ENCODE peak calls at places on chromosome 13, in six cellular contexts. One of them, this sample, is unnamed.

GRCh38 chr13:64925727-64926126 is 2304.4 kb downstream of the PCDH9 start:
- DNase-seq in H1: no peak
- DNase-seq in mesenchymal stem cell: no peak
- DNase-seq in trophoblast cell: no peak
- DNase-seq in IMR-90: no peak
- DNase-seq in H9: no peak
- DNase-seq in this sample: no peak

GRCh38 chr13:48155850-48156249 is 60.9 kb upstream of the MED4 start:
- DNase-seq in trophoblast cell: peak; percentile 62
- DNase-seq in H1: no peak
- DNase-seq in IMR-90: peak; percentile 33
- DNase-seq in H9: no peak
- DNase-seq in mesenchymal stem cell: peak; percentile 45
- DNase-seq in this sample: no peak

GRCh38 chr13:113324336-113324882 is 27.4 kb downstream of the LAMP1 start:
- DNase-seq in trophoblast cell: no peak
- DNase-seq in mesenchymal stem cell: no peak
- DNase-seq in H9: no peak
- DNase-seq in H1: no peak
- DNase-seq in IMR-90: no peak
- DNase-seq in this sample: no peak

GRCh38 chr13:48110930-48111721 is 16.2 kb upstream of the MED4 start:
- DNase-seq in mesenchymal stem cell: no peak
- DNase-seq in H9: no peak
- DNase-seq in trophoblast cell: peak; percentile 69
- DNase-seq in H1: no peak
- DNase-seq in IMR-90: no peak
- DNase-seq in this sample: no peak

GRCh38 chr13:35392768-35393167 is 83.7 kb downstream of the MAB21L1 start:
- DNase-seq in H1: no peak
- DNase-seq in H9: no peak
- DNase-seq in trophoblast cell: no peak
- DNase-seq in IMR-90: no peak
- DNase-seq in mesenchymal stem cell: no peak
- DNase-seq in this sample: no peak

GRCh38 chr13:26300140-26300539 is 46.2 kb downstream of the CDK8 start:
- DNase-seq in IMR-90: peak; percentile 86
- DNase-seq in mesenchymal stem cell: peak; percentile 66
- DNase-seq in H9: no peak
- DNase-seq in H1: no peak
- DNase-seq in trophoblast cell: no peak
- DNase-seq in this sample: no peak

GRCh38 chr13:24502567-24503375 is 9.8 kb downstream of the PARP4 start:
- DNase-seq in H9: no peak
- DNase-seq in mesenchymal stem cell: peak; percentile 69
- DNase-seq in H1: no peak
- DNase-seq in IMR-90: peak; percentile 53
- DNase-seq in trophoblast cell: peak; percentile 8
- DNase-seq in this sample: peak; percentile 24

GRCh38 chr13:104321756-104322155 is 1255.5 kb upstream of the SLC10A2 start:
- DNase-seq in H1: no peak
- DNase-seq in H9: no peak
- DNase-seq in trophoblast cell: no peak
- DNase-seq in mesenchymal stem cell: no peak
- DNase-seq in IMR-90: no peak
- DNase-seq in this sample: no peak

GRCh38 chr13:28313579-28313978 is 175.2 kb downstream of the PAN3 start:
- DNase-seq in mesenchymal stem cell: peak; percentile 36
- DNase-seq in IMR-90: peak; percentile 57
- DNase-seq in H9: no peak
- DNase-seq in trophoblast cell: peak; percentile 24
- DNase-seq in H1: no peak
- DNase-seq in this sample: no peak

GRCh38 chr13:20703785-20704458 is 423 bp downstream of the IL17D start:
- DNase-seq in IMR-90: peak; percentile 82
- DNase-seq in trophoblast cell: peak; percentile 95
- DNase-seq in H9: peak; percentile 83
- DNase-seq in H1: peak; percentile 83
- DNase-seq in mesenchymal stem cell: peak; percentile 81
- DNase-seq in this sample: peak; percentile 67

GRCh38 chr13:92315265-92315664 is 911.3 kb upstream of the GPC6 start:
- DNase-seq in IMR-90: no peak
- DNase-seq in trophoblast cell: no peak
- DNase-seq in mesenchymal stem cell: peak; percentile 4
- DNase-seq in H1: no peak
- DNase-seq in H9: no peak
- DNase-seq in this sample: no peak

GRCh38 chr13:49346460-49346859 is 97.4 kb downstream of the CAB39L start:
- DNase-seq in trophoblast cell: no peak
- DNase-seq in H9: no peak
- DNase-seq in H1: no peak
- DNase-seq in IMR-90: no peak
- DNase-seq in mesenchymal stem cell: no peak
- DNase-seq in this sample: no peak

GRCh38 chr13:93226623-93227279 is at the start of gene GPC6:
- DNase-seq in IMR-90: peak; percentile 95
- DNase-seq in H1: no peak
- DNase-seq in trophoblast cell: no peak
- DNase-seq in H9: peak; percentile 61
- DNase-seq in mesenchymal stem cell: peak; percentile 96
- DNase-seq in this sample: peak; percentile 89

GRCh38 chr13:52003551-52003950 is 7.7 kb downstream of the ATP7B start:
- DNase-seq in mesenchymal stem cell: no peak
- DNase-seq in H1: no peak
- DNase-seq in trophoblast cell: no peak
- DNase-seq in H9: peak; percentile 56
- DNase-seq in IMR-90: no peak
- DNase-seq in this sample: no peak

GRCh38 chr13:60691268-60691667 is 294.2 kb downstream of the TDRD3 start:
- DNase-seq in H9: no peak
- DNase-seq in trophoblast cell: no peak
- DNase-seq in IMR-90: no peak
- DNase-seq in mesenchymal stem cell: no peak
- DNase-seq in H1: no peak
- DNase-seq in this sample: no peak

GRCh38 chr13:60689076-60689475 is 292.1 kb downstream of the TDRD3 start:
- DNase-seq in H1: no peak
- DNase-seq in trophoblast cell: no peak
- DNase-seq in mesenchymal stem cell: no peak
- DNase-seq in IMR-90: no peak
- DNase-seq in H9: no peak
- DNase-seq in this sample: no peak

GRCh38 chr13:60696602-60697001 is 299.6 kb downstream of the TDRD3 start:
- DNase-seq in H1: no peak
- DNase-seq in H9: no peak
- DNase-seq in mesenchymal stem cell: no peak
- DNase-seq in trophoblast cell: no peak
- DNase-seq in IMR-90: no peak
- DNase-seq in this sample: no peak

GRCh38 chr13:60689571-60689970 is 292.6 kb downstream of the TDRD3 start:
- DNase-seq in mesenchymal stem cell: no peak
- DNase-seq in H1: no peak
- DNase-seq in H9: no peak
- DNase-seq in trophoblast cell: no peak
- DNase-seq in IMR-90: no peak
- DNase-seq in this sample: no peak

GRCh38 chr13:60690607-60691006 is 293.6 kb downstream of the TDRD3 start:
- DNase-seq in mesenchymal stem cell: no peak
- DNase-seq in H1: no peak
- DNase-seq in trophoblast cell: no peak
- DNase-seq in IMR-90: no peak
- DNase-seq in H9: no peak
- DNase-seq in this sample: no peak
- H2AFZ ChIP-seq in mesenchymal stem cell: no peak overlapping the region
- H2AFZ ChIP-seq in H1: no peak overlapping the region
- H2AFZ ChIP-seq in trophoblast cell: no peak overlapping the region
- H2AFZ ChIP-seq in IMR-90: no peak overlapping the region
- H2AFZ ChIP-seq in H9: no peak overlapping the region
- H2AFZ ChIP-seq in this sample: no peak overlapping the region

GRCh38 chr13:70394149-70394548 is 285.9 kb upstream of the KLHL1 start:
- DNase-seq in IMR-90: no peak
- DNase-seq in H9: no peak
- DNase-seq in H1: no peak
- DNase-seq in trophoblast cell: no peak
- DNase-seq in mesenchymal stem cell: no peak
- DNase-seq in this sample: no peak
- H3K18ac ChIP-seq in IMR-90: no peak overlapping the region
- H3K18ac ChIP-seq in H9: no peak overlapping the region
- H3K18ac ChIP-seq in H1: no peak overlapping the region
- H3K18ac ChIP-seq in trophoblast cell: no peak overlapping the region
- H3K18ac ChIP-seq in mesenchymal stem cell: no peak overlapping the region
- H3K18ac ChIP-seq in this sample: no peak overlapping the region

GRCh38 chr13:45966715-45967114 is 85.8 kb downstream of the ZC3H13 start:
- DNase-seq in H9: no peak
- DNase-seq in H1: no peak
- DNase-seq in mesenchymal stem cell: no peak
- DNase-seq in trophoblast cell: no peak
- DNase-seq in IMR-90: no peak
- DNase-seq in this sample: no peak
- H3K27ac ChIP-seq in H9: no peak overlapping the region
- H3K27ac ChIP-seq in H1: no peak overlapping the region
- H3K27ac ChIP-seq in mesenchymal stem cell: no peak overlapping the region
- H3K27ac ChIP-seq in trophoblast cell: no peak overlapping the region
- H3K27ac ChIP-seq in IMR-90: no peak overlapping the region
- H3K27ac ChIP-seq in this sample: no peak overlapping the region

DNA sequence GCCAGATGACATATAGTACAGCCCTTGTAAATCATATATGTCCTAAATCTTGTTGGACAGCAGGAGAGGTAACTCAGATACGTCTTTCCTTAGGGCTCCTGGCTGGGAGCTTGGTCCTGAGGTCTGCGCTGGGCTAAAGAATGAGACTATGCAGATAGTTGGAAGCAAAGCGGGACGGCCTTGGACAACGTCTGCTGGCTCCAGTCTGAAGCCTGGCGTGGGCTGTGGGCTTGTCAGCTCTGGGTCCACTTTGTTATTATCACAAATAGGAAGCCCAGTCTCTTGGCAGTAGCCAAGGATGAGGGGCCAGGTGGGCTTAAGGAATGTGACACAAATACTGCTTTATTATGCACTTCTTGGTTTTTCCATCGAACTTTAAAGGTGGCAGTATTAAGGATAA is 376.9 kb downstream of the DLEU7 start:
- DNase-seq in trophoblast cell: no peak
- DNase-seq in mesenchymal stem cell: no peak
- DNase-seq in H9: no peak
- DNase-seq in H1: no peak
- DNase-seq in IMR-90: no peak
- DNase-seq in this sample: no peak
- H2AFZ ChIP-seq in trophoblast cell: no peak overlapping the region
- H2AFZ ChIP-seq in mesenchymal stem cell: no peak overlapping the region
- H2AFZ ChIP-seq in H9: no peak overlapping the region
- H2AFZ ChIP-seq in H1: no peak overlapping the region
- H2AFZ ChIP-seq in IMR-90: no peak overlapping the region
- H2AFZ ChIP-seq in this sample: no peak overlapping the region

GRCh38 chr13:101916758-101917474 is 464.4 kb downstream of the ITGBL1 start:
- DNase-seq in H1: no peak
- DNase-seq in trophoblast cell: no peak
- DNase-seq in H9: no peak
- DNase-seq in mesenchymal stem cell: no peak
- DNase-seq in IMR-90: no peak
- DNase-seq in this sample: no peak
- H3K18ac ChIP-seq in H1: no peak overlapping the region
- H3K18ac ChIP-seq in trophoblast cell: no peak overlapping the region
- H3K18ac ChIP-seq in H9: no peak overlapping the region
- H3K18ac ChIP-seq in mesenchymal stem cell: no peak overlapping the region
- H3K18ac ChIP-seq in IMR-90: no peak overlapping the region
- H3K18ac ChIP-seq in this sample: no peak overlapping the region

This sample was measured in neuronal stem cell.